ENCODE peak calls at places on chromosomes 3 and 15, in nine cellular contexts. One of them, this sample, is unnamed. For H3K36me3, the result is how much of the 10 kb centered on the place peaks cover.

GRCh38 chr15:35427091-35427490 is 118.9 kb downstream of the DPH6 start:
- DNase-seq in transverse colon: no peak
- DNase-seq in lower lobe of right lung: no peak
- DNase-seq in IMR-90: peak
- DNase-seq in mammary epithelial cell: peak
- DNase-seq in cardiac muscle cell: no peak
- DNase-seq in OCI-LY7: no peak
- DNase-seq in left ventricle myocardium inferior: no peak
- DNase-seq in CD8-positive, alpha-beta T cell: no peak
- DNase-seq in this sample: no peak

GRCh38 chr3:113783463-113783862 is 36.6 kb downstream of the ATP6V1A start:
- DNase-seq in transverse colon: no peak
- DNase-seq in lower lobe of right lung: no peak
- DNase-seq in IMR-90: peak
- DNase-seq in mammary epithelial cell: peak
- DNase-seq in cardiac muscle cell: no peak
- DNase-seq in OCI-LY7: no peak
- DNase-seq in left ventricle myocardium inferior: no peak
- DNase-seq in CD8-positive, alpha-beta T cell: no peak
- DNase-seq in this sample: no peak

GRCh38 chr15:62976301-62976842 is 66.2 kb upstream of the TPM1 start:
- DNase-seq in transverse colon: no peak
- DNase-seq in lower lobe of right lung: no peak
- DNase-seq in IMR-90: peak
- DNase-seq in mammary epithelial cell: no peak
- DNase-seq in cardiac muscle cell: no peak
- DNase-seq in OCI-LY7: no peak
- DNase-seq in left ventricle myocardium inferior: no peak
- DNase-seq in CD8-positive, alpha-beta T cell: no peak
- DNase-seq in this sample: no peak

GRCh38 chr3:172102123-172102882 is 62.9 kb downstream of the FNDC3B start:
- DNase-seq in transverse colon: peak
- DNase-seq in lower lobe of right lung: no peak
- DNase-seq in IMR-90: no peak
- DNase-seq in mammary epithelial cell: no peak
- DNase-seq in cardiac muscle cell: no peak
- DNase-seq in OCI-LY7: peak
- DNase-seq in left ventricle myocardium inferior: no peak
- DNase-seq in CD8-positive, alpha-beta T cell: peak
- DNase-seq in this sample: no peak

GRCh38 chr3:28590216-28590615 is 241.6 kb upstream of the AZI2 start:
- DNase-seq in transverse colon: no peak
- DNase-seq in lower lobe of right lung: no peak
- DNase-seq in IMR-90: peak
- DNase-seq in mammary epithelial cell: no peak
- DNase-seq in cardiac muscle cell: no peak
- DNase-seq in OCI-LY7: no peak
- DNase-seq in left ventricle myocardium inferior: no peak
- DNase-seq in CD8-positive, alpha-beta T cell: no peak
- DNase-seq in this sample: no peak

GRCh38 chr3:17672506-17672905 is 69.9 kb downstream of the TBC1D5 start:
- DNase-seq in transverse colon: no peak
- DNase-seq in lower lobe of right lung: no peak
- DNase-seq in IMR-90: no peak
- DNase-seq in mammary epithelial cell: peak
- DNase-seq in cardiac muscle cell: no peak
- DNase-seq in OCI-LY7: no peak
- DNase-seq in left ventricle myocardium inferior: no peak
- DNase-seq in CD8-positive, alpha-beta T cell: no peak
- DNase-seq in this sample: no peak

GRCh38 chr3:50637012-50637411 is 20.1 kb downstream of the MAPKAPK3 start:
- DNase-seq in transverse colon: no peak
- DNase-seq in lower lobe of right lung: no peak
- DNase-seq in IMR-90: no peak
- DNase-seq in mammary epithelial cell: no peak
- DNase-seq in cardiac muscle cell: no peak
- DNase-seq in OCI-LY7: no peak
- DNase-seq in left ventricle myocardium inferior: no peak
- DNase-seq in CD8-positive, alpha-beta T cell: no peak
- DNase-seq in this sample: no peak

GRCh38 chr15:42456971-42457370 is 34.0 kb downstream of the ZNF106 start:
- DNase-seq in transverse colon: no peak
- DNase-seq in lower lobe of right lung: no peak
- DNase-seq in IMR-90: no peak
- DNase-seq in mammary epithelial cell: no peak
- DNase-seq in cardiac muscle cell: no peak
- DNase-seq in OCI-LY7: peak
- DNase-seq in left ventricle myocardium inferior: no peak
- DNase-seq in CD8-positive, alpha-beta T cell: no peak
- DNase-seq in this sample: no peak

GRCh38 chr3:11385908-11386307 is 113.7 kb downstream of the ATG7 start:
- DNase-seq in transverse colon: no peak
- DNase-seq in lower lobe of right lung: no peak
- DNase-seq in IMR-90: peak
- DNase-seq in mammary epithelial cell: peak
- DNase-seq in cardiac muscle cell: no peak
- DNase-seq in OCI-LY7: no peak
- DNase-seq in left ventricle myocardium inferior: no peak
- DNase-seq in CD8-positive, alpha-beta T cell: no peak
- DNase-seq in this sample: no peak

GRCh38 chr3:142027713-142028112 is 121.6 kb downstream of the TFDP2 start:
- DNase-seq in transverse colon: peak
- DNase-seq in lower lobe of right lung: no peak
- DNase-seq in IMR-90: no peak
- DNase-seq in mammary epithelial cell: peak
- DNase-seq in cardiac muscle cell: peak
- DNase-seq in OCI-LY7: peak
- DNase-seq in left ventricle myocardium inferior: no peak
- DNase-seq in CD8-positive, alpha-beta T cell: peak
- DNase-seq in this sample: no peak

GRCh38 chr3:38581774-38582173 is 67.7 kb downstream of the SCN5A start:
- DNase-seq in transverse colon: peak
- DNase-seq in lower lobe of right lung: peak
- DNase-seq in IMR-90: no peak
- DNase-seq in mammary epithelial cell: no peak
- DNase-seq in cardiac muscle cell: no peak
- DNase-seq in OCI-LY7: no peak
- DNase-seq in left ventricle myocardium inferior: no peak
- DNase-seq in CD8-positive, alpha-beta T cell: no peak
- DNase-seq in this sample: no peak

GRCh38 chr3:33360136-33360825 is 79.9 kb downstream of the UBP1 start:
- DNase-seq in transverse colon: no peak
- DNase-seq in lower lobe of right lung: no peak
- DNase-seq in IMR-90: peak
- DNase-seq in mammary epithelial cell: peak
- DNase-seq in cardiac muscle cell: no peak
- DNase-seq in OCI-LY7: no peak
- DNase-seq in left ventricle myocardium inferior: no peak
- DNase-seq in CD8-positive, alpha-beta T cell: no peak
- DNase-seq in this sample: no peak

GRCh38 chr3:33358172-33358781 is 81.0 kb downstream of the FBXL2 start:
- DNase-seq in transverse colon: no peak
- DNase-seq in lower lobe of right lung: no peak
- DNase-seq in IMR-90: no peak
- DNase-seq in mammary epithelial cell: no peak
- DNase-seq in cardiac muscle cell: no peak
- DNase-seq in OCI-LY7: no peak
- DNase-seq in left ventricle myocardium inferior: no peak
- DNase-seq in CD8-positive, alpha-beta T cell: no peak
- DNase-seq in this sample: no peak

GRCh38 chr3:33355611-33356010 is 78.4 kb downstream of the FBXL2 start:
- DNase-seq in transverse colon: no peak
- DNase-seq in lower lobe of right lung: no peak
- DNase-seq in IMR-90: peak
- DNase-seq in mammary epithelial cell: peak
- DNase-seq in cardiac muscle cell: peak
- DNase-seq in OCI-LY7: no peak
- DNase-seq in left ventricle myocardium inferior: no peak
- DNase-seq in CD8-positive, alpha-beta T cell: no peak
- DNase-seq in this sample: no peak
- H3K4me3 ChIP-seq in transverse colon: no peak
- H3K4me3 ChIP-seq in lower lobe of right lung: no peak
- H3K4me3 ChIP-seq in IMR-90: no peak
- H3K4me3 ChIP-seq in mammary epithelial cell: no peak
- H3K4me3 ChIP-seq in cardiac muscle cell: no peak
- H3K4me3 ChIP-seq in OCI-LY7: no peak
- H3K4me3 ChIP-seq in left ventricle myocardium inferior: peak
- H3K4me3 ChIP-seq in CD8-positive, alpha-beta T cell: no peak
- H3K4me3 ChIP-seq in this sample: peak

DNA sequence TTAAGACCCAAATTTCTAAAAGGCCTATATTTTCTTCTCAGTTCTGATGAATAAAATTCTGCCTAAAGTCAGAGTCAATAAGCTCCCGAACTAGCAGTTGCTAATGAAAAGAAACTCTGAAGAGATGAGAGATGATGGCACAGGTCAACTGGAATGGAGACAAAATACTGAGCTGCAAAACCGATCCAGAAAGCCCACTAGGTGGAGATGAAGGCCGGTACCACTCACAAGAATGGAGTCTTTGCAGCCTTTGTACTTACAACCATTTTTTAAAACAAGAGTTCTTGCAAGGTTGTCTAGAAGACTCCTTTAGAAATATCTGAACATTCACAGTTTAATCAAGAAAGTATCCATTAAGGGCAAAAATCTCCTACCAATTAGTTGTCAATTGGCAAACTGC is 119.9 kb upstream of the TJP1 start:
- DNase-seq in transverse colon: no peak
- DNase-seq in lower lobe of right lung: no peak
- DNase-seq in IMR-90: no peak
- DNase-seq in mammary epithelial cell: no peak
- DNase-seq in cardiac muscle cell: peak
- DNase-seq in OCI-LY7: no peak
- DNase-seq in left ventricle myocardium inferior: no peak
- DNase-seq in CD8-positive, alpha-beta T cell: no peak
- DNase-seq in this sample: no peak
- TF ChIP-seq CTCF in transverse colon: no peak
- TF ChIP-seq CTCF in lower lobe of right lung: peak
- TF ChIP-seq CTCF in IMR-90: peak
- TF ChIP-seq CTCF in mammary epithelial cell: no peak
- TF ChIP-seq CTCF in cardiac muscle cell: peak
- TF ChIP-seq CTCF in OCI-LY7: peak
- TF ChIP-seq CTCF in left ventricle myocardium inferior: peak
- TF ChIP-seq CTCF in CD8-positive, alpha-beta T cell: no peak
- TF ChIP-seq CTCF in this sample: peak

GRCh38 chr15:48570838-48571237 is 74.7 kb downstream of the FBN1 start:
- DNase-seq in transverse colon: no peak
- DNase-seq in lower lobe of right lung: no peak
- DNase-seq in IMR-90: no peak
- DNase-seq in mammary epithelial cell: no peak
- DNase-seq in cardiac muscle cell: no peak
- DNase-seq in OCI-LY7: no peak
- DNase-seq in left ventricle myocardium inferior: no peak
- DNase-seq in CD8-positive, alpha-beta T cell: no peak
- DNase-seq in this sample: no peak
- H3K36me3 ChIP-seq in transverse colon: under half
- H3K36me3 ChIP-seq in lower lobe of right lung: under half
- H3K36me3 ChIP-seq in IMR-90: under half
- H3K36me3 ChIP-seq in mammary epithelial cell: under half
- H3K36me3 ChIP-seq in cardiac muscle cell: under half
- H3K36me3 ChIP-seq in OCI-LY7: under half
- H3K36me3 ChIP-seq in left ventricle myocardium inferior: under half
- H3K36me3 ChIP-seq in CD8-positive, alpha-beta T cell: under half
- H3K36me3 ChIP-seq in this sample: under half

DNA sequence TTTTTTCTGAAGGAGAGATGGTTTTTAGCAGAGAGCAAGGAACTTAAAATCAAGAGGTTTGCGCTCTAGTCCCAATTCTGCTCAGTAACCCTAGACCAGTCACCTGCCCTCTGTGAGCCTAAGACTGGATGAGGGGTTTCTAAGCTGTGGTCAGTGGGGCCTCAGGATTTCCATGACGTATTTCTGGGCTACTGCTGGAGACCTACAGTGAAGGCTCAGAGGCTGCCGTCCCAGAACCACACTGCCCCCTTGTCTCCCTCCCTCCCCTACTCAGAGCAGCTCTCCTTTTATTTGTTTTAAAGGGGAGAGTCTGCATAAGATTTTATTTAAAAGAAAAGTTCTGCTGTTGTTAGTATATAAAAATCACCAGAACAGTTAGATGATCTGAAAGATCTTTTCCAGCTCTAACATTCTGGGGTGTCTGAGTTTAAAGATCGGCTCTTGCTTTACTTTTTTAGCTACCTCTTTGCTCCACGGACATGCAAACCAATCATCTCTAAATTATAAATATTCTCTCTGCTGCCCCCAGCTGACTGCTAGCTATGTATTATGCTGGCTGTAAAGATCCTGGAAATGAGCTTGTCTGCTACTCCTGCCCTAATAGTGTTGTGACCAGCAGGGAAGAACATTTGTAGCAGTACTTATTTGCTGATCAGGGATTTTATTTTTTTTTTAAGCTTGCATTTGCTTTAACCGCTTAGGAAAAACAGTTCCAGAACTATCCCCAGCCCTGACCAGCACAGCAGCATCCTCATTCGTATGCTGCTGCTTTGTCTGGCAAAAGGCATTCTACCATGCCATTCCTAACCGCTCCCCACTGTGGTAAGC is 28.6 kb upstream of the NDUFB4 start:
- DNase-seq in transverse colon: no peak
- DNase-seq in lower lobe of right lung: no peak
- DNase-seq in IMR-90: peak
- DNase-seq in mammary epithelial cell: peak
- DNase-seq in cardiac muscle cell: peak
- DNase-seq in OCI-LY7: peak
- DNase-seq in left ventricle myocardium inferior: no peak
- DNase-seq in CD8-positive, alpha-beta T cell: no peak
- DNase-seq in this sample: no peak
- H3K4me3 ChIP-seq in transverse colon: no peak
- H3K4me3 ChIP-seq in lower lobe of right lung: no peak
- H3K4me3 ChIP-seq in IMR-90: peak
- H3K4me3 ChIP-seq in mammary epithelial cell: no peak
- H3K4me3 ChIP-seq in cardiac muscle cell: no peak
- H3K4me3 ChIP-seq in OCI-LY7: peak
- H3K4me3 ChIP-seq in left ventricle myocardium inferior: peak
- H3K4me3 ChIP-seq in CD8-positive, alpha-beta T cell: no peak
- H3K4me3 ChIP-seq in this sample: peak

This sample was measured in upper lobe of right lung.